ENCODE peak calls at places on chromosome 14, in nine cellular contexts. N, Y, Z, I, J, L, O, B and X are unnamed samples. For H3K4me1, the result is how much of the 10 kb centered on the place peaks cover.

GRCh38 chr14:69696633-69697557 is 70.0 kb upstream of the SRSF5 start:
- DNase-seq in N (no peak), Y (no peak), Z (no peak), I (no peak), J (no peak), L (no peak), O (no peak), B (no peak), X (no peak)

GRCh38 chr14:54420478-54421116 is 20.6 kb downstream of the CNIH1 start:
- DNase-seq in N (peak), Y (peak), Z (no peak), I (peak), J (no peak), L (no peak), O (no peak), B (no peak), X (no peak)

GRCh38 chr14:63205281-63205575 is 985 bp downstream of the RHOJ start:
- DNase-seq in N (peak), Y (peak), Z (no peak), I (no peak), J (no peak), L (no peak), O (no peak), B (no peak), X (no peak)

GRCh38 chr14:53620325-53620716 is 336.3 kb downstream of the BMP4 start:
- DNase-seq in N (peak), Y (no peak), Z (no peak), I (no peak), J (no peak), L (no peak), O (no peak), B (no peak), X (no peak)

GRCh38 chr14:68607081-68607851 is 185.6 kb downstream of the ZFP36L1 start:
- DNase-seq in N (peak), Y (peak), Z (peak), I (no peak), J (no peak), L (peak), O (no peak), B (peak), X (no peak)

GRCh38 chr14:23294734-23295561 is 7.7 kb downstream of the PPP1R3E start:
- DNase-seq in N (peak), Y (peak), Z (peak), I (peak), J (peak), L (no peak), O (peak), B (no peak), X (peak)

GRCh38 chr14:44898547-44898946 is 63.2 kb downstream of the KLHL28 start:
- DNase-seq in N (peak), Y (peak), Z (no peak), I (no peak), J (no peak), L (no peak), O (no peak), B (no peak), X (no peak)

GRCh38 chr14:68962681-68963080 is 16.4 kb downstream of the ACTN1 start:
- DNase-seq in N (no peak), Y (no peak), Z (no peak), I (no peak), J (no peak), L (no peak), O (no peak), B (no peak), X (no peak)

GRCh38 chr14:64755661-64756265 is 51.5 kb downstream of the PLEKHG3 start:
- DNase-seq in N (no peak), Y (no peak), Z (no peak), I (no peak), J (no peak), L (no peak), O (peak), B (no peak), X (peak)

GRCh38 chr14:69002069-69002468 is 23.0 kb upstream of the ACTN1 start:
- DNase-seq in N (no peak), Y (no peak), Z (peak), I (peak), J (peak), L (no peak), O (no peak), B (no peak), X (no peak)

GRCh38 chr14:54597795-54598443 is 31.0 kb downstream of the SAMD4A start:
- DNase-seq in N (peak), Y (peak), Z (no peak), I (no peak), J (no peak), L (no peak), O (no peak), B (no peak), X (no peak)

GRCh38 chr14:34355584-34356266 is 106.3 kb downstream of the SPTSSA start:
- DNase-seq in N (peak), Y (peak), Z (no peak), I (peak), J (no peak), L (no peak), O (no peak), B (no peak), X (no peak)

GRCh38 chr14:103931422-103931821 is 3.2 kb downstream of the TDRD9 start:
- DNase-seq in N (no peak), Y (no peak), Z (no peak), I (no peak), J (no peak), L (no peak), O (no peak), B (no peak), X (no peak)

GRCh38 chr14:72521968-72522741 is 371.7 kb downstream of the DPF3 start:
- DNase-seq in N (peak), Y (peak), Z (no peak), I (no peak), J (no peak), L (no peak), O (no peak), B (no peak), X (no peak)

GRCh38 chr14:96470331-96470730 is 31.9 kb upstream of the PAPOLA start:
- DNase-seq in N (peak), Y (peak), Z (no peak), I (no peak), J (no peak), L (no peak), O (no peak), B (no peak), X (no peak)

GRCh38 chr14:75426332-75427125 is 1.3 kb upstream of the JDP2 start:
- DNase-seq in N (no peak), Y (no peak), Z (no peak), I (no peak), J (no peak), L (no peak), O (no peak), B (no peak), X (no peak)

GRCh38 chr14:105456736-105457703 is 17.6 kb upstream of the CRIP2 start:
- DNase-seq in N (no peak), Y (no peak), Z (no peak), I (no peak), J (no peak), L (no peak), O (no peak), B (peak), X (no peak)

GRCh38 chr14:62118871-62119270 is 356.7 kb downstream of the SNAPC1 start:
- DNase-seq in N (no peak), Y (no peak), Z (no peak), I (no peak), J (no peak), L (no peak), O (no peak), B (no peak), X (no peak)

GRCh38 chr14:25381498-25381897 is 331.6 kb upstream of the STXBP6 start:
- DNase-seq in N (no peak), Y (no peak), Z (no peak), I (no peak), J (no peak), L (no peak), O (no peak), B (no peak), X (no peak)

GRCh38 chr14:31578792-31579191 is 17.6 kb downstream of the NUBPL start:
- DNase-seq in N (no peak), Y (no peak), Z (no peak), I (no peak), J (no peak), L (no peak), O (no peak), B (no peak), X (no peak)
- H3K4me1 ChIP-seq in N (under half), Y (under half), Z (under half), I (half or more), J (under half), L (under half), O (under half), B (under half), X (under half)

DNA sequence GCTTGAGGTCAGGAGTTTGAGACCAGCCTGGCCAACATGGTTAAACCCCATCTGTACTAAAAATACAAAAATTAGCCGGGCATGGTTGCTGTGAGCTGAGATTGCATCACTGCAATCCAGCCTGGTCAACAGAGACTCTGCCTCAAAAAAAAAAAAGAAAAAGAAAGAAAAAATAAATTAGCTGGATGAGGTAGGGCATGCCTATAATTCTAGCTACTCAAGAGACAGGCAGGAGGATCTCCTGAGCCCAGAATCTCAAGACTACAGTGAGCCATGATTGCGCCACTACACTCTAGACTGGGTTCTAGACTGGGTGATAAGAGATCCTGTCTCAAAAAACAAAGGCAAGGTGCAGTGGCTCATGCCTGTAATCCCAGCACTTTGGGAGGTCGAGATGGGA is 16.9 kb downstream of the PPP4R3A start:
- DNase-seq in N (peak), Y (no peak), Z (no peak), I (no peak), J (no peak), L (no peak), O (no peak), B (no peak), X (no peak)
- H3K4me1 ChIP-seq in N (under half), Y (under half), Z (half or more), I (half or more), J (under half), L (under half), O (half or more), B (under half), X (under half)

GRCh38 chr14:35400707-35401421 is 3.7 kb downstream of the NFKBIA start:
- DNase-seq in N (no peak), Y (no peak), Z (no peak), I (no peak), J (no peak), L (no peak), O (no peak), B (no peak), X (peak)
- H3K4me1 ChIP-seq in N (under half), Y (under half), Z (half or more), I (half or more), J (under half), L (under half), O (under half), B (under half), X (under half)

GRCh38 chr14:100250732-100251465 is 12.0 kb downstream of the YY1 start:
- DNase-seq in N (no peak), Y (no peak), Z (no peak), I (no peak), J (no peak), L (no peak), O (no peak), B (no peak), X (no peak)
- H3K4me1 ChIP-seq in N (under half), Y (under half), Z (half or more), I (half or more), J (under half), L (under half), O (half or more), B (under half), X (under half)

GRCh38 chr14:21262410-21262809 is 6.8 kb downstream of the HNRNPC start:
- DNase-seq in N (no peak), Y (no peak), Z (no peak), I (no peak), J (no peak), L (no peak), O (no peak), B (no peak), X (no peak)
- H3K4me1 ChIP-seq in N (half or more), Y (under half), Z (half or more), I (half or more), J (under half), L (under half), O (half or more), B (under half), X (half or more)

GRCh38 chr14:59464651-59465569 is at the start of gene GPR135:
- DNase-seq in N (peak), Y (peak), Z (peak), I (peak), J (peak), L (peak), O (peak), B (peak), X (peak)

GRCh38 chr14:59463773-59464650 is 1.2 kb downstream of the GPR135 start:
- DNase-seq in N (peak), Y (no peak), Z (no peak), I (no peak), J (peak), L (peak), O (peak), B (peak), X (no peak)

GRCh38 chr14:59465570-59466150 is 480 bp upstream of the GPR135 start:
- DNase-seq in N (no peak), Y (no peak), Z (no peak), I (no peak), J (no peak), L (no peak), O (no peak), B (no peak), X (no peak)

GRCh38 chr14:59460378-59460777 is 4.8 kb downstream of the GPR135 start:
- DNase-seq in N (no peak), Y (no peak), Z (no peak), I (no peak), J (no peak), L (no peak), O (no peak), B (no peak), X (no peak)

DNA sequence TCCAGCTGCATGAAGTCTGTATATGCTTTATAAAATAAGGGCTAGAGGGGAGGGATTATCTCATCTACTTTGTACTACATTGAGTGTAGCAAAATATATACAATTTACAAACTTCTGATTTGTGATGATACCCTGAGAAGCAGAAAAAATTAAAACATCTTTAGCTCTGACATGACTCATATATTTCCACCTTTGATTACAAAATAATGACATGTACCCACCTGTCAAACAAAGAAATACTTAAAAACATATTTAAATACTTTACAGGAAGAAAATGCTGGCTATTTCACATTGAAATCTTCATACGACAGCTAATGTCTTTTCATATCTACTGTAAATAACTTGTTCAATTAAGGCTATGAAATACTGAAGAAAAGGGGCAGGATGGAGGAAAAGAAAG is 3.3 kb downstream of the GPR135 start:
- DNase-seq in N (no peak), Y (no peak), Z (no peak), I (no peak), J (no peak), L (no peak), O (no peak), B (no peak), X (no peak)
- H3K4me1 ChIP-seq in N (under half), Y (under half), Z (under half), I (under half), J (under half), L (under half), O (under half), B (under half), X (under half)

GRCh38 chr14:71416392-71416791 is 509.1 kb downstream of the PCNX1 start:
- DNase-seq in N (no peak), Y (no peak), Z (no peak), I (no peak), J (no peak), L (no peak), O (no peak), B (no peak), X (no peak)

GRCh38 chr14:71414631-71415403 is 507.6 kb downstream of the PCNX1 start:
- DNase-seq in N (peak), Y (peak), Z (no peak), I (no peak), J (no peak), L (no peak), O (no peak), B (no peak), X (no peak)

GRCh38 chr14:71418591-71419245 is 511.5 kb downstream of the PCNX1 start:
- DNase-seq in N (no peak), Y (no peak), Z (no peak), I (no peak), J (no peak), L (no peak), O (no peak), B (no peak), X (no peak)

GRCh38 chr14:71411766-71412165 is 504.5 kb downstream of the PCNX1 start:
- DNase-seq in N (no peak), Y (no peak), Z (no peak), I (no peak), J (no peak), L (no peak), O (no peak), B (no peak), X (no peak)

GRCh38 chr14:71415404-71415690 is 508.1 kb downstream of the PCNX1 start:
- DNase-seq in N (peak), Y (peak), Z (no peak), I (no peak), J (no peak), L (no peak), O (no peak), B (no peak), X (no peak)
- H3K4me1 ChIP-seq in N (under half), Y (under half), Z (under half), I (under half), J (under half), L (under half), O (under half), B (under half), X (under half)

GRCh38 chr14:83042858-83043257 is 1509.2 kb upstream of the SEL1L start:
- DNase-seq in N (no peak), Y (no peak), Z (no peak), I (no peak), J (no peak), L (no peak), O (no peak), B (no peak), X (no peak)

GRCh38 chr14:83044001-83044400 is 1510.3 kb upstream of the SEL1L start:
- DNase-seq in N (no peak), Y (no peak), Z (no peak), I (no peak), J (no peak), L (no peak), O (no peak), B (no peak), X (no peak)

DNA sequence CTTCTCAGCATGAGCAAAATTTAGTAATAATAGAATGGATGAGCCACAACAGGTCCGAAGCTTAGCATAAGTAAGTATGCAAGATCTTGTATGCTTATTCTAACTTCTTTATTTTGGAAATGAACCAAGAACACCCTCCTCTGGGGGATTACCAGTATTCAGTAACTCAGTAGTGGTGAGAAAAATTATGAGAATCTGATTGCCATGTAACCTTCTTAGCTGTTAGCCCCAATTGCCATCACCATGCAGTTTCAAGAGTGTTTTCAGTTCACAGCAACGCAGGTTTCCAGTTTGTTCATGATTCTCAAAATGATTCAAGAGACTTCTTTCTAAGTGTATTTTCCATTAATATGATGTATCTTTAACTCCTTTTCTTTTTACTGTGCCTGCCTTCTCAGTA is 1507.6 kb upstream of the SEL1L start:
- DNase-seq in N (no peak), Y (no peak), Z (no peak), I (no peak), J (no peak), L (no peak), O (no peak), B (no peak), X (no peak)
- H3K4me1 ChIP-seq in N (under half), Y (under half), Z (under half), I (under half), J (under half), L (under half), O (under half), B (under half), X (under half)